ENCODE peak calls at places on chromosomes 5 and 9, in four cellular contexts. Y, I, K and D are unnamed samples.

GRCh38 chr5:143601357-143601756 is 197.9 kb upstream of the NR3C1 start:
- DNase-seq in Y (no peak), I (no peak), K (no peak), D (no peak)

GRCh38 chr9:3177362-3177761 is 333.5 kb upstream of the PUM3 start:
- DNase-seq in Y (no peak), I (no peak), K (no peak), D (no peak)

GRCh38 chr9:127940598-127940997 is 2.9 kb upstream of the DPM2 start:
- DNase-seq in Y (no peak), I (no peak), K (no peak), D (no peak)

GRCh38 chr9:18994263-18994916 is 38.6 kb downstream of the SAXO1 start:
- DNase-seq in Y (no peak), I (no peak), K (no peak), D (no peak)

GRCh38 chr5:68289576-68289975 is 74.0 kb downstream of the PIK3R1 start:
- DNase-seq in Y (no peak), I (no peak), K (no peak), D (no peak)

GRCh38 chr5:102583663-102584062 is 84.9 kb upstream of the SLCO6A1 start:
- DNase-seq in Y (peak), I (peak), K (no peak), D (peak)

GRCh38 chr9:121217609-121218292 is 16.1 kb upstream of the RAB14 start:
- DNase-seq in Y (no peak), I (peak), K (no peak), D (peak)

GRCh38 chr9:136482046-136482792 is 621 bp downstream of the SEC16A start:
- DNase-seq in Y (peak), I (peak), K (no peak), D (no peak)

GRCh38 chr9:13427587-13427986 is 148.1 kb upstream of the MPDZ start:
- DNase-seq in Y (peak), I (peak), K (no peak), D (peak)

GRCh38 chr5:180802325-180803180 is at the start of gene MGAT1:
- DNase-seq in Y (peak), I (peak), K (peak), D (peak)

GRCh38 chr5:78533356-78533755 is 115.2 kb downstream of the LHFPL2 start:
- DNase-seq in Y (peak), I (peak), K (no peak), D (no peak)

GRCh38 chr9:38022995-38023394 is 46.0 kb downstream of the SHB start:
- DNase-seq in Y (no peak), I (no peak), K (no peak), D (no peak)

GRCh38 chr5:5351288-5352089 is 71.0 kb upstream of the ICE1 start:
- DNase-seq in Y (no peak), I (no peak), K (no peak), D (peak)

GRCh38 chr5:109837226-109837861 is 147.6 kb downstream of the MAN2A1 start:
- DNase-seq in Y (no peak), I (no peak), K (no peak), D (no peak)

GRCh38 chr5:53481887-53482716 is 1.7 kb downstream of the FST start:
- DNase-seq in Y (peak), I (peak), K (peak), D (peak)

GRCh38 chr9:36665921-36666429 is 93.3 kb downstream of the MELK start:
- DNase-seq in Y (peak), I (peak), K (no peak), D (peak)

GRCh38 chr9:98118640-98119601 is at the start of gene TRIM14:
- DNase-seq in Y (peak), I (peak), K (peak), D (peak)

GRCh38 chr5:159912033-159912800 is 4.1 kb upstream of the ADRA1B start:
- DNase-seq in Y (no peak), I (peak), K (no peak), D (peak)

GRCh38 chr5:159910843-159911229 is 5.4 kb upstream of the ADRA1B start:
- DNase-seq in Y (no peak), I (no peak), K (no peak), D (no peak)

GRCh38 chr5:159911349-159911748 is 4.9 kb upstream of the ADRA1B start:
- DNase-seq in Y (no peak), I (no peak), K (no peak), D (no peak)

GRCh38 chr5:159909126-159909525 is 7.2 kb upstream of the ADRA1B start:
- DNase-seq in Y (no peak), I (no peak), K (no peak), D (no peak)

DNA sequence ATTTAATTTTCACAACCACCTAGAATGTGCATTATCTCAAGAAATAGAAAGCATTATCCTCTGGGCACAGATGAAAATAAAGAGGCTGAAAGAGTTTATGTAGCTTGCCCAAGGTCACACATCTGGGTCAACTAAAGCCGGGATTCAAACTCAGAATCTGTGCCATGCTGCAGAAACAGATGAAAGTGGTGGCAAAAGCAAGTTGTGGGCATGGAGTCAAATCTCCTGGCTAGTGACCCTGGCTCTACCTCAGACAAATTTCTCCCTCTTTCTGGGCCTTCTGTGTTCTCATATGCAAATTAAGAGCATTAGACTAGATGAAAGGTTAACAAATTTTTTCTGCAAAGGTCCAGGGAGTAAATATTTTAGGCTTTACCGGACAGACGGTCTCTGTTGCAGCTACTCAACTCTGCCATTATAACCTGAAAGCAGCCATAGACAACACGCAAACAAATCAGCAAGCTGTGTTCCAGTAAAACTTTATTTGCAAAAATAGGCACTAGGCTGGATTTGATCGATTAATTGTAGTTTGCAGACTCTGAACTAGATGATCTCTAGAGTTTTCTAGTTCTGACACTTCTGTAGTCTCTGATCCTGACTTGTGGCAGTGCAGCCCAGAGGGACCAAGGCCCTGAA is 6.0 kb upstream of the ADRA1B start:
- DNase-seq in Y (no peak), I (no peak), K (no peak), D (no peak)
- H3K4me2 ChIP-seq in Y (no peak), I (no peak), K (no peak), D (no peak)

DNA sequence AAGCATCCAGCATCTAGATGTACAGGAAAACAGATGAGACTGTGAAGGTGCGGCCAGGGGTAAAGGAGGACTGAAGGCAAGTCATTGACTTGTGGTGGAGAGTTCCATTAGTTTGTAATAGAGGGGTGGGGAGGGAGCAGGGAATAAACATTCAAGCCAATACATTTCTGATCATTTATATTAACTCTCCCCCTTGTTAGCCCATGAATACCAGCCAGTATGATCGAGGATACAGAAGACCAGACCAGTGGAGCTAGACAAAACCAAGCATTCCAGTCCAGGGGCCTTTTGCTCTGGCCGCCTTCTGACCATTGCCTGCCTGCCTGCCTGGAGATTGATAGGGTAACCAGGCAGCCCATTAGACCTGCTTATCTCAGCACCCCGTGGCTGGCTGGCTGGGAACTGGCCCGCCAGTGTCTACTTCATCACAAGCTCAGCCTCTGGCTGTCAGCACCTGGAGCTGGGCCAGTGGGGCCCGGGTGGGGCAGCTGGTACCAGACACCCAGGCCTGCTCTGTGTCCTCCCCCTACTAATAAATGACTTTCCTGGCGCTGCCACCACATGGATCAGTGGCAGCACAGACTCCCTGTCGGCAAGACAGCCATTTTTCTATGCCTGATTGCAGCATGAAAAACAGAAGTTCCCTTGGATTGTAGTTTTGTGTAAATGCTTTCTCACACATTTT is 181.2 kb downstream of the SNCAIP start:
- DNase-seq in Y (no peak), I (no peak), K (no peak), D (peak)
- H2AFZ ChIP-seq in Y (no peak), I (peak), K (no peak), D (no peak)

GRCh38 chr9:129811967-129812363 is 9.0 kb downstream of the TOR1B start:
- DNase-seq in Y (peak), I (no peak), K (no peak), D (no peak)

GRCh38 chr9:129810788-129811187 is 7.8 kb downstream of the TOR1B start:
- DNase-seq in Y (no peak), I (no peak), K (no peak), D (no peak)

GRCh38 chr9:129813661-129814060 is 10.3 kb downstream of the TOR1A start:
- DNase-seq in Y (no peak), I (no peak), K (no peak), D (no peak)

GRCh38 chr9:129814432-129815223 is 9.3 kb downstream of the TOR1A start:
- DNase-seq in Y (no peak), I (no peak), K (no peak), D (no peak)

DNA sequence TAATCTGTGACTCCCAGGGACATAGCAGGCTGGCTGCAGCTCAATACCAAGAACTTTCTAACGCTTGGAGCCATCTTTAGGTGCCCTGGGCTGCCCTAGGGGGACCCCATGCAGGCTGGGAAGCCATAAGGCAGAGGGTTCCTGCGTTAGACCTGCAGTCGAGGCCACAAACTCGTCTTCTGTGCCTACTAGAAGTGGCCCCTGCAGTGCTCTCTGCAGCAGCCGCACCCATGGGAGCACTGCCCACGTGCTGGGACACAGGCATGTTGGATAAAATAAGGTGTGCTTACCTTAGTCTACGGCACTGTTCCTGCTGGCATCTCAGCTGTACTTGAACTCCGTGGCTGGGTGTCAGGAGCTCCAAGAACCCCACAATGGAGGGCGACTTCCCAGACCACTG is 9.4 kb downstream of the TOR1B start:
- DNase-seq in Y (no peak), I (no peak), K (no peak), D (no peak)
- H3K4me2 ChIP-seq in Y (no peak), I (no peak), K (no peak), D (no peak)

GRCh38 chr5:28269978-28270377 is 1231.6 kb upstream of the CDH9 start:
- DNase-seq in Y (no peak), I (no peak), K (no peak), D (no peak)
- H2AFZ ChIP-seq in Y (no peak), I (no peak), K (no peak), D (no peak)

DNA sequence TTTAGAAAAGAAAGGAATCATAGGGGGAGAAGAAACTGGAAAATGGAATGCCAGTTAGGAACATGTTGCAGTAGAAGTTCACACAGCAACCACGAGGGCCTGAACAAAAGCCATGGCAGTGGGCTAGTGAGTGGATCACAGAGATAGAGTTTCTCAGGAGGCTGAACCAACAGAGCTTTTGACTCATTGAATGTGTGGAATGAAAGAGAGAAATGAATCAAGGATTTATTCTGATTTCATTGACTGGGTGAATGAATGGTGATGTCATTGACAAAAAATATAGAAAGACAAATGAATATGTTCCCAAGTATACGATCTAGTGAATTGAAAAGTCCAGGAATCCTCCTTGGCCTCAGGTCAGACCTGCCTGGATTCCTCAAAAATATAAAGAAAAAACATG is 99.1 kb downstream of the ZNF462 start:
- DNase-seq in Y (no peak), I (no peak), K (no peak), D (peak)
- H3K4me2 ChIP-seq in Y (no peak), I (no peak), K (no peak), D (peak)

GRCh38 chr9:109251776-109252106 is 69.1 kb downstream of the EPB41L4B start:
- DNase-seq in Y (no peak), I (no peak), K (no peak), D (no peak)
- H2AFZ ChIP-seq in Y (no peak), I (peak), K (no peak), D (peak)